ENCODE peak calls at places on chromosome 7, in nine cellular contexts. V is HS-5, T is fibroblast of gingiva, P is SHP77, K is RCC 7860, X is cardiac fibroblast, W is KBM-7, Y is mesothelial cell of epicardium, Z is T-helper 2 cell. E is an unnamed sample.

GRCh38 chr7:48035967-48036478 is 680 bp downstream of the C7orf57 start:
- DNase-seq in P (no peak), X (peak), K (no peak), V (no peak), T (peak), Z (no peak), Y (no peak), W (no peak), E (no peak)

GRCh38 chr7:132377703-132378584 is 198.3 kb downstream of the PLXNA4 start:
- DNase-seq in X (no peak), Z (no peak), V (no peak), Y (no peak), W (no peak), T (no peak), P (no peak), K (no peak), E (no peak)

GRCh38 chr7:73585196-73585595 is 6.8 kb upstream of the TBL2 start:
- DNase-seq in P (no peak), T (no peak), V (no peak), Z (no peak), X (no peak), W (no peak), Y (no peak), K (no peak), E (no peak)

GRCh38 chr7:141511370-141512335 is 39.6 kb upstream of the AGK start:
- DNase-seq in Z (no peak), T (no peak), X (no peak), Y (peak), W (no peak), P (no peak), V (no peak), K (no peak), E (no peak)

GRCh38 chr7:92456241-92456640 is 9.0 kb downstream of the GATAD1 start:
- DNase-seq in P (no peak), Z (no peak), V (peak), W (no peak), Y (no peak), T (no peak), K (no peak), X (peak), E (no peak)

GRCh38 chr7:101075646-101076045 is 9.6 kb upstream of the TRIM56 start:
- DNase-seq in T (no peak), Y (no peak), V (no peak), P (no peak), Z (no peak), K (no peak), X (peak), W (peak), E (no peak)

GRCh38 chr7:55971045-55971444 is 6.7 kb downstream of the NIPSNAP2 start:
- DNase-seq in T (no peak), P (no peak), W (no peak), Y (no peak), X (no peak), K (no peak), Z (no peak), V (no peak), E (no peak)

GRCh38 chr7:33882040-33882800 is 23.1 kb upstream of the BMPER start:
- DNase-seq in T (peak), V (no peak), K (no peak), Z (no peak), X (peak), W (no peak), P (no peak), Y (no peak), E (no peak)

GRCh38 chr7:157903715-157904114 is 566.9 kb downstream of the DNAJB6 start:
- DNase-seq in X (no peak), Z (no peak), K (no peak), W (no peak), Y (no peak), T (no peak), P (no peak), V (no peak), E (no peak)

GRCh38 chr7:8131694-8132605 is 130.0 kb downstream of the ICA1 start:
- DNase-seq in Z (no peak), W (no peak), Y (no peak), T (no peak), V (no peak), K (no peak), X (no peak), P (no peak), E (peak)

GRCh38 chr7:48680996-48681395 is 243.4 kb upstream of the CDC14C start:
- DNase-seq in K (no peak), P (no peak), Z (no peak), Y (no peak), X (no peak), T (no peak), W (no peak), V (no peak), E (no peak)

GRCh38 chr7:28581351-28581750 is 169.0 kb downstream of the CREB5 start:
- DNase-seq in K (no peak), W (no peak), X (no peak), T (no peak), V (no peak), Z (no peak), Y (no peak), P (no peak), E (no peak)

GRCh38 chr7:1939434-1940401 is 269.6 kb downstream of the ELFN1 start:
- DNase-seq in W (no peak), K (no peak), X (peak), Z (no peak), Y (no peak), P (no peak), V (no peak), T (no peak), E (peak)

GRCh38 chr7:115068220-115068619 is 146.3 kb downstream of the MDFIC start:
- DNase-seq in P (no peak), X (no peak), W (no peak), V (no peak), Y (no peak), T (no peak), K (no peak), Z (no peak), E (no peak)

GRCh38 chr7:149854611-149855367 is 16.6 kb downstream of the ZNF862 start:
- DNase-seq in Y (peak), P (peak), V (no peak), T (no peak), K (no peak), X (no peak), W (peak), Z (no peak), E (peak)

GRCh38 chr7:133912916-133913697 is 214.0 kb upstream of the LRGUK start:
- DNase-seq in T (no peak), P (no peak), V (peak), K (peak), Y (no peak), X (peak), W (no peak), Z (no peak), E (no peak)

GRCh38 chr7:147197006-147197405 is 1080.4 kb downstream of the CNTNAP2 start:
- DNase-seq in Z (no peak), T (no peak), K (peak), P (peak), V (no peak), X (no peak), Y (no peak), W (no peak), E (no peak)

GRCh38 chr7:77199008-77199966 is at the start of gene FGL2:
- DNase-seq in Z (no peak), T (peak), W (no peak), Y (no peak), K (no peak), P (peak), V (no peak), X (peak), E (peak)

GRCh38 chr7:45416846-45417245 is 157.3 kb upstream of the ADCY1 start:
- DNase-seq in Z (no peak), W (no peak), T (no peak), Y (no peak), P (no peak), V (no peak), X (no peak), K (no peak), E (no peak)

GRCh38 chr7:113891828-113892227 is 27.0 kb downstream of the PPP1R3A start:
- DNase-seq in K (no peak), Y (no peak), V (peak), P (no peak), T (peak), Z (no peak), W (no peak), X (peak), E (no peak)

GRCh38 chr7:77281780-77282478 is 82.3 kb upstream of the FGL2 start:
- DNase-seq in V (no peak), T (peak), W (no peak), P (no peak), Z (no peak), X (no peak), Y (no peak), K (no peak), E (no peak)

GRCh38 chr7:65812281-65812680 is 60.6 kb upstream of the VKORC1L1 start:
- DNase-seq in K (no peak), T (no peak), W (no peak), P (no peak), V (no peak), X (peak), Y (no peak), Z (no peak), E (no peak)

GRCh38 chr7:126441745-126442144 is 811.0 kb downstream of the GRM8 start:
- DNase-seq in P (no peak), T (no peak), W (no peak), V (no peak), Z (no peak), X (no peak), Y (no peak), K (no peak), E (no peak)

GRCh38 chr7:102434039-102434481 is 685 bp downstream of the ORAI2 start:
- DNase-seq in W (no peak), T (no peak), X (peak), V (peak), Z (no peak), Y (no peak), K (no peak), P (no peak), E (peak)

GRCh38 chr7:38411404-38411803 is 138.0 kb upstream of the TARP start:
- DNase-seq in K (no peak), Z (no peak), X (peak), P (peak), Y (no peak), W (peak), T (no peak), V (no peak), E (no peak)

GRCh38 chr7:31022726-31023125 is 29.4 kb upstream of the ADCYAP1R1 start:
- DNase-seq in Z (no peak), Y (no peak), P (no peak), X (no peak), K (no peak), W (no peak), T (no peak), V (no peak), E (no peak)

GRCh38 chr7:22150221-22150620 is 204.5 kb upstream of the CDCA7L start:
- DNase-seq in T (no peak), Z (no peak), P (no peak), V (no peak), X (peak), W (no peak), Y (no peak), K (no peak), E (no peak)

GRCh38 chr7:74375726-74376220 is 77.9 kb upstream of the GTF2IRD1 start:
- DNase-seq in W (no peak), Y (no peak), T (no peak), X (no peak), Z (no peak), V (no peak), K (no peak), P (no peak), E (no peak)

GRCh38 chr7:33868151-33868550 is 37.2 kb upstream of the BMPER start:
- DNase-seq in Z (no peak), K (peak), T (peak), P (no peak), Y (no peak), V (no peak), W (no peak), X (peak), E (no peak)

E was measured in DND-41.